ENCODE peak calls at places on chromosomes 5 and 9, in six cellular contexts. A, T, J, O, D and C are unnamed samples.

GRCh38 chr9:137156567-137157375 is 13.1 kb downstream of the LRRC26 start:
- DNase-seq in A (peak; percentile 39), T (peak; percentile 26), J (peak; percentile 86), O (peak; percentile 53), D (no peak), C (peak; percentile 50)

GRCh38 chr9:122463828-122464632 is 13.7 kb downstream of the OR1J1 start:
- DNase-seq in A (peak; percentile 50), T (no peak), J (no peak), O (no peak), D (no peak), C (no peak)

GRCh38 chr5:110738503-110738811 is 350 bp upstream of the SLC25A46 start:
- DNase-seq in A (no peak), T (no peak), J (no peak), O (no peak), D (no peak), C (no peak)

GRCh38 chr5:133760532-133760931 is 148.2 kb upstream of the FSTL4 start:
- DNase-seq in A (no peak), T (no peak), J (no peak), O (no peak), D (no peak), C (no peak)

GRCh38 chr9:93091453-93092081 is 4.5 kb upstream of the CARD19 start:
- DNase-seq in A (peak; percentile 78), T (peak; percentile 80), J (peak; percentile 94), O (peak; percentile 78), D (peak; percentile 61), C (peak; percentile 87)

GRCh38 chr9:16901589-16901988 is 31.1 kb upstream of the BNC2 start:
- DNase-seq in A (peak; percentile 58), T (no peak), J (peak; percentile 89), O (no peak), D (no peak), C (peak; percentile 43)

GRCh38 chr5:8247485-8247884 is 378.5 kb downstream of the MTRR start:
- DNase-seq in A (peak; percentile 58), T (no peak), J (peak; percentile 8), O (no peak), D (no peak), C (no peak)

GRCh38 chr5:180097163-180097894 is 25.8 kb upstream of the RNF130 start:
- DNase-seq in A (no peak), T (no peak), J (no peak), O (no peak), D (no peak), C (no peak)

GRCh38 chr5:13910227-13910626 is 34.3 kb downstream of the DNAH5 start:
- DNase-seq in A (no peak), T (no peak), J (no peak), O (no peak), D (no peak), C (no peak)

GRCh38 chr5:173567548-173567947 is 48.9 kb downstream of the BOD1 start:
- DNase-seq in A (peak; percentile 97), T (peak; percentile 71), J (peak; percentile 77), O (peak; percentile 25), D (no peak), C (no peak)

GRCh38 chr5:110362252-110362651 is 364.2 kb downstream of the TMEM232 start:
- DNase-seq in A (peak; percentile 3), T (no peak), J (peak; percentile 41), O (no peak), D (no peak), C (no peak)

GRCh38 chr5:164708831-164709230 is 1203.4 kb downstream of the MAT2B start:
- DNase-seq in A (no peak), T (no peak), J (no peak), O (no peak), D (no peak), C (no peak)

GRCh38 chr9:121675969-121676822 is 24.8 kb downstream of the DAB2IP start:
- DNase-seq in A (no peak), T (no peak), J (no peak), O (no peak), D (peak; percentile 47), C (no peak)

GRCh38 chr9:38158628-38159027 is 89.6 kb upstream of the SHB start:
- DNase-seq in A (no peak), T (no peak), J (no peak), O (no peak), D (no peak), C (no peak)

GRCh38 chr9:115999498-115999897 is 154.1 kb upstream of the PAPPA start:
- DNase-seq in A (peak; percentile 81), T (peak; percentile 44), J (peak; percentile 65), O (peak; percentile 75), D (no peak), C (peak; percentile 87)

GRCh38 chr5:147673276-147673675 is 109.3 kb downstream of the JAKMIP2 start:
- DNase-seq in A (no peak), T (no peak), J (no peak), O (no peak), D (no peak), C (no peak)

GRCh38 chr9:114181583-114182409 is 26.5 kb downstream of the COL27A1 start:
- DNase-seq in A (no peak), T (no peak), J (no peak), O (no peak), D (no peak), C (no peak)

GRCh38 chr5:134543820-134544692 is 18.6 kb downstream of the JADE2 start:
- DNase-seq in A (no peak), T (no peak), J (no peak), O (no peak), D (peak; percentile 55), C (no peak)

GRCh38 chr5:126301056-126301455 is 122.2 kb upstream of the GRAMD2B start:
- DNase-seq in A (no peak), T (no peak), J (peak; percentile 11), O (no peak), D (no peak), C (no peak)

GRCh38 chr9:133715295-133715865 is 22.8 kb downstream of the SARDH start:
- DNase-seq in A (no peak), T (peak; percentile 20), J (peak; percentile 23), O (peak; percentile 91), D (peak; percentile 53), C (peak; percentile 83)

GRCh38 chr9:92642599-92642998 is 27.3 kb downstream of the IPPK start:
- DNase-seq in A (no peak), T (no peak), J (no peak), O (no peak), D (no peak), C (no peak)

GRCh38 chr9:70947086-70947485 is 174.3 kb downstream of the TRPM3 start:
- DNase-seq in A (no peak), T (peak; percentile 46), J (peak; percentile 47), O (no peak), D (no peak), C (no peak)

GRCh38 chr9:114270120-114270975 is 52.5 kb upstream of the ORM1 start:
- DNase-seq in A (no peak), T (no peak), J (no peak), O (no peak), D (no peak), C (no peak)

GRCh38 chr5:173396311-173396993 is 68.2 kb upstream of the STC2 start:
- DNase-seq in A (no peak), T (no peak), J (peak; percentile 37), O (peak; percentile 7), D (no peak), C (peak; percentile 16)

GRCh38 chr5:42994285-42995151 is 45.6 kb downstream of the ANXA2R start:
- DNase-seq in A (no peak), T (peak; percentile 97), J (peak; percentile 96), O (peak; percentile 96), D (peak; percentile 92), C (peak; percentile 95)

GRCh38 chr5:42995152-42995751 is 44.9 kb downstream of the ANXA2R start:
- DNase-seq in A (no peak), T (no peak), J (peak; percentile 56), O (peak; percentile 63), D (no peak), C (peak; percentile 46)

GRCh38 chr5:43000914-43001313 is 39.2 kb downstream of the ANXA2R start:
- DNase-seq in A (no peak), T (no peak), J (no peak), O (no peak), D (no peak), C (no peak)

GRCh38 chr5:43001748-43002147 is 38.4 kb downstream of the ANXA2R start:
- DNase-seq in A (no peak), T (no peak), J (no peak), O (no peak), D (no peak), C (no peak)

GRCh38 chr5:43000198-43000840 is 39.8 kb downstream of the ANXA2R start:
- DNase-seq in A (no peak), T (peak; percentile 56), J (peak; percentile 70), O (peak; percentile 58), D (no peak), C (peak; percentile 58)
- H3K4me3 ChIP-seq in A (no peak overlapping the region), T (peak overlapping the region; percentile 42), J (peak overlapping the region; percentile 46), O (peak overlapping the region; percentile 45), D (no peak overlapping the region), C (peak overlapping the region; percentile 46)

DNA sequence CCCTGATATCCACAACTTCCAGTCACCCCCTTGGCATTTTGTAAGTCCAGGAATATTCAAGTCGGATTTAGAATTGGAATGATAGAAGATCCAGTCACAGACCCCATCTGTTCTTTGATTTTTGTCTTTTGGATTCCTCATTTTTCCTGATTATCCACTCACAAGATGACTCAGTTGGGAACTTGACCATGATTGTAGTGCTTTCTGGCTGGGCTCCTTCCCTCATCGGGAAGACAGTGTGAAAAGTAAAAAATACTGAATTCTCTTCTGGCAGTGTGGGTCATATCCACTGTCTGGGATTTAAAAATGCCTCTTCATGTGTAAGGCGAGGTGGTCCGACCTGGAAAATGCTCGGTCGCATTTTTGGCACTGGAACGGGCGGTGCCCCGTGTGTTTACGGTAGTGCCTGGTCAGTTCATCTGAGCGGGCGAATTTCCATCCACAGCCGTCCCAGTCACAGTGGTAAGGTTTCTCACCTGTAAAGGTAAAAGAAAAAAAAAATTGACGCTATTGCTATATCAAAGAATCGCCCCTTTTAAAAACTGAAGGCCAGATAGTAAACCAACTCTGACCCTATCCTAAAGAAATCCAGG is 4.0 kb downstream of the KLF4 start:
- DNase-seq in A (no peak), T (no peak), J (peak; percentile 49), O (no peak), D (no peak), C (no peak)
- H3K4me3 ChIP-seq in A (peak overlapping the region; percentile 89), T (no peak overlapping the region), J (no peak overlapping the region), O (no peak overlapping the region), D (no peak overlapping the region), C (peak overlapping the region; percentile 25)

DNA sequence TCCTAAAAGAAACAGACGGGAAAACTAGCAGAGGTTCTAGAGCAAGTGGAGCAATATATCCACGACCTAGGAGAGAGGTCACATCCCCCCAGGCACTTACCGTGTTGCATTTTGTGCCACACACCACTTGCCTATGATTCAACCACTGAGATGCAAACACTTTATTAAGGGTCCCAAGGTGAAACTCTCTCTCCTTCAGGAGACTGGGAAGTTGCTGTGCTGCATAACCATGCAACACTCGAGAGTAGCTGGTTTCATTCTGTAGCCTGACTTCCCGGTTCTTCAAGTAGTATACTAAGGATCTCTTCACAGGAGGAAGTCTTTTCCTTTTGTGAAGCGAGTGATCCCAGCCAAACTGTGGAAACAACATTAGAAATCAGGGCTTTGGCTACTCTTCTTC is 1.6 kb downstream of the DCAF12 start:
- DNase-seq in A (peak; percentile 9), T (no peak), J (peak; percentile 8), O (peak; percentile 20), D (no peak), C (peak; percentile 11)
- H3K4me3 ChIP-seq in A (peak overlapping the region; percentile 78), T (peak overlapping the region; percentile 95), J (peak overlapping the region; percentile 95), O (peak overlapping the region; percentile 99), D (no peak overlapping the region), C (peak overlapping the region; percentile 98)

DNA sequence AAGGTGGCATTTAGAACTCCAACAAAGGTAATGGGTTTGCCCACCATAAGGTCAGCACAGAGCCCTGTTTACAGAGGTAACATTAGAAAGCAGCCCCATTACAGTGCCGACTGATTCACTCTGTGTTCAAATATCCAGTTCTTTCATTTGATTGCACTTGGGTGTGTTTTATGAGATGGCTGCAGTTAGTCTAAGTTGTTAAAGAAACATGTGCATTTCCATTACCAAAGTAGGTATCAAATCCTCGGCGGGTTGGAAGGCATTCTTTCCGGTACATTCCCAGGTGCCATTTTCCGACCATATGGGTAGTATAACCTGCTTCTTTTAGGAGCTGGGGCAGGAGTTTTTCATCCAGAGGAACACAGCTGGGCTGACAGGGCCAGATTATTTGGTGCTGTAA is 16.3 kb downstream of the ARSB start:
- DNase-seq in A (no peak), T (no peak), J (no peak), O (no peak), D (no peak), C (no peak)
- H3K4me3 ChIP-seq in A (no peak overlapping the region), T (no peak overlapping the region), J (no peak overlapping the region), O (no peak overlapping the region), D (no peak overlapping the region), C (no peak overlapping the region)